ENCODE peak calls at places on chromosomes 5 and 9, in four cellular contexts. One of them, this sample, is unnamed.
A peak's percentile ranks its signal among the peaks of the same experiment; 100 is the strongest.

GRCh38 chr5:134091626-134092121 is 22.8 kb upstream of the TCF7 start:
- DNase-seq in A549: no peak
- DNase-seq in tibial nerve: no peak
- DNase-seq in lung: no peak
- DNase-seq in this sample: no peak

GRCh38 chr5:178551059-178551458 is 39.1 kb downstream of the COL23A1 start:
- DNase-seq in lung: no peak
- DNase-seq in tibial nerve: no peak
- DNase-seq in A549: peak; percentile 16
- DNase-seq in this sample: no peak

GRCh38 chr9:720239-720881 is 121.1 kb upstream of the DMRT1 start:
- DNase-seq in lung: no peak
- DNase-seq in A549: no peak
- DNase-seq in tibial nerve: no peak
- DNase-seq in this sample: no peak

GRCh38 chr5:674630-675011 is 18.5 kb downstream of the TPPP start:
- DNase-seq in tibial nerve: no peak
- DNase-seq in lung: no peak
- DNase-seq in A549: no peak
- DNase-seq in this sample: no peak

GRCh38 chr9:6549106-6549505 is 96.4 kb downstream of the GLDC start:
- DNase-seq in A549: no peak
- DNase-seq in tibial nerve: no peak
- DNase-seq in lung: no peak
- DNase-seq in this sample: no peak

GRCh38 chr9:98231770-98232478 is 23.5 kb downstream of the TBC1D2 start:
- DNase-seq in lung: no peak
- DNase-seq in tibial nerve: no peak
- DNase-seq in A549: peak; percentile 33
- DNase-seq in this sample: no peak

GRCh38 chr5:159310492-159310891 is 19.8 kb downstream of the IL12B start:
- DNase-seq in tibial nerve: no peak
- DNase-seq in A549: no peak
- DNase-seq in lung: peak; percentile 59
- DNase-seq in this sample: no peak

GRCh38 chr9:132637351-132637750 is 32.4 kb downstream of the DDX31 start:
- DNase-seq in lung: no peak
- DNase-seq in A549: no peak
- DNase-seq in tibial nerve: no peak
- DNase-seq in this sample: no peak

GRCh38 chr5:150206780-150207115 is 16.9 kb downstream of the SLC6A7 start:
- DNase-seq in lung: no peak
- DNase-seq in tibial nerve: no peak
- DNase-seq in A549: no peak
- DNase-seq in this sample: no peak

GRCh38 chr5:34043099-34043876 is at the start of gene C1QTNF3:
- DNase-seq in tibial nerve: no peak
- DNase-seq in lung: no peak
- DNase-seq in A549: no peak
- DNase-seq in this sample: no peak

GRCh38 chr9:16103613-16104012 is 550.8 kb downstream of the CCDC171 start:
- DNase-seq in tibial nerve: peak; percentile 12
- DNase-seq in A549: no peak
- DNase-seq in lung: no peak
- DNase-seq in this sample: no peak

GRCh38 chr9:112074250-112075008 is 100.7 kb downstream of the SUSD1 start:
- DNase-seq in A549: peak; percentile 77
- DNase-seq in lung: peak; percentile 66
- DNase-seq in tibial nerve: peak; percentile 87
- DNase-seq in this sample: peak; percentile 92

GRCh38 chr9:123756484-123757106 is 173.3 kb downstream of the DENND1A start:
- DNase-seq in A549: no peak
- DNase-seq in tibial nerve: no peak
- DNase-seq in lung: no peak
- DNase-seq in this sample: no peak

GRCh38 chr9:581673-582497 is 259.6 kb upstream of the DMRT1 start:
- DNase-seq in A549: peak; percentile 35
- DNase-seq in tibial nerve: no peak
- DNase-seq in lung: no peak
- DNase-seq in this sample: no peak

GRCh38 chr5:105632043-105632442 is 2038.7 kb downstream of the EFNA5 start:
- DNase-seq in A549: no peak
- DNase-seq in tibial nerve: no peak
- DNase-seq in lung: no peak
- DNase-seq in this sample: no peak

GRCh38 chr9:136546697-136547481 is 1.0 kb upstream of the NOTCH1 start:
- DNase-seq in tibial nerve: no peak
- DNase-seq in lung: peak; percentile 73
- DNase-seq in A549: peak; percentile 57
- DNase-seq in this sample: peak; percentile 94

GRCh38 chr9:93218671-93219420 is 34.9 kb downstream of the WNK2 start:
- DNase-seq in A549: no peak
- DNase-seq in tibial nerve: no peak
- DNase-seq in lung: no peak
- DNase-seq in this sample: no peak
- H3K27ac ChIP-seq in A549: no peak overlapping the region
- H3K27ac ChIP-seq in tibial nerve: no peak overlapping the region
- H3K27ac ChIP-seq in lung: no peak overlapping the region
- H3K27ac ChIP-seq in this sample: peak overlapping the region; percentile 50

GRCh38 chr9:92146610-92147009 is 31.4 kb upstream of the SPTLC1 start:
- DNase-seq in tibial nerve: no peak
- DNase-seq in A549: peak; percentile 15
- DNase-seq in lung: no peak
- DNase-seq in this sample: no peak
- H3K27ac ChIP-seq in tibial nerve: peak overlapping the region; percentile 61
- H3K27ac ChIP-seq in A549: peak overlapping the region; percentile 92
- H3K27ac ChIP-seq in lung: no peak overlapping the region
- H3K27ac ChIP-seq in this sample: peak overlapping the region; percentile 75

GRCh38 chr9:110160163-110160562 is 47.8 kb downstream of the C9orf152 start:
- DNase-seq in A549: no peak
- DNase-seq in tibial nerve: no peak
- DNase-seq in lung: no peak
- DNase-seq in this sample: no peak

GRCh38 chr9:110155744-110156143 is 52.2 kb downstream of the C9orf152 start:
- DNase-seq in lung: no peak
- DNase-seq in A549: no peak
- DNase-seq in tibial nerve: no peak
- DNase-seq in this sample: no peak

GRCh38 chr9:110157812-110158629 is 49.9 kb downstream of the C9orf152 start:
- DNase-seq in tibial nerve: no peak
- DNase-seq in A549: no peak
- DNase-seq in lung: peak; percentile 46
- DNase-seq in this sample: no peak

GRCh38 chr9:110156416-110156815 is 51.5 kb downstream of the C9orf152 start:
- DNase-seq in lung: no peak
- DNase-seq in tibial nerve: no peak
- DNase-seq in A549: no peak
- DNase-seq in this sample: no peak

DNA sequence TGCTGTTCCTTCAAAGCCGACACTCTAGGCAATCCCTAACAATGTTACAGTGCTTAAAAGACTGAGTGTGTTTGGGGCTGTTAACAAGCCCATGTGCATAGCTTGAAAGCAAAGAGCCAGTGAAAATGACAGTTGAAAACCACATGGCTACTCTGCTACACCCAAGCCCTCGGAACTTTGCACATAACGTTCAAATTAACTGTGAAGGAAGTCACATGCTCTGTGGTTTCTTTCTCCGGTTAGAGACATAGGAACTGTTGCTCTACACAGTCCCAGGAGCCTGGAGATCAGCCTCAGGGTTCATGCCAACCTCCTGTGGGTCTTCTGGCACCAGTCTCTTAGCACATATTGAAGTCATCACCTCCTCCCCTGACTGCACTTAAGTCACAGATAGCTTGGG is 51.1 kb downstream of the C9orf152 start:
- DNase-seq in tibial nerve: peak; percentile 25
- DNase-seq in A549: no peak
- DNase-seq in lung: no peak
- DNase-seq in this sample: no peak
- H3K27ac ChIP-seq in tibial nerve: no peak overlapping the region
- H3K27ac ChIP-seq in A549: no peak overlapping the region
- H3K27ac ChIP-seq in lung: no peak overlapping the region
- H3K27ac ChIP-seq in this sample: no peak overlapping the region

DNA sequence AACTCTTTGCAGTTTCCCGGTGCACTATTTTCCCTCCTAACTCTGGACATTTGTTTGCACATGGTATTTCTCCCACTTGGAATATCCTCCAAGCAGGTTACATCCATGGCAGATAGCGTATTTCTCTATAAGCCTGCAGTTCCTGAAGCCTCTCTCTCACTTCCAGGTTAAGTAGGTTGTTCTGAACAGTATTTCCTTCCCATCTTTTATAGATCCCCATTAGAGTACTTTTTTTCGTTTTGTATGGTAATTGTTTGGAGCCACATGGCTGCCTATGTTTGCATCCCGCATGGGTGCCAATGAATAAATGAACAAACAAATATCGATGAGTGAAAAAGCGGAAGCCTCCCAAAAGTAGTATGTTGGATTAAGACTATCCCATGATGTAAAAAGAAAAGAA is 113.4 kb upstream of the IQGAP2 start:
- DNase-seq in A549: no peak
- DNase-seq in lung: no peak
- DNase-seq in tibial nerve: no peak
- DNase-seq in this sample: no peak
- H3K27ac ChIP-seq in A549: no peak overlapping the region
- H3K27ac ChIP-seq in lung: no peak overlapping the region
- H3K27ac ChIP-seq in tibial nerve: no peak overlapping the region
- H3K27ac ChIP-seq in this sample: no peak overlapping the region

GRCh38 chr5:136012041-136012804 is 16.6 kb upstream of the TGFBI start:
- DNase-seq in A549: peak; percentile 79
- DNase-seq in tibial nerve: no peak
- DNase-seq in lung: no peak
- DNase-seq in this sample: no peak
- H3K27ac ChIP-seq in A549: peak overlapping the region; percentile 97
- H3K27ac ChIP-seq in tibial nerve: peak overlapping the region; percentile 30
- H3K27ac ChIP-seq in lung: no peak overlapping the region
- H3K27ac ChIP-seq in this sample: peak overlapping the region; percentile 15

GRCh38 chr9:88995205-88995604 is 3.9 kb downstream of the S1PR3 start:
- DNase-seq in lung: no peak
- DNase-seq in A549: no peak
- DNase-seq in tibial nerve: no peak
- DNase-seq in this sample: no peak

GRCh38 chr9:88993871-88994819 is 2.9 kb downstream of the S1PR3 start:
- DNase-seq in A549: no peak
- DNase-seq in tibial nerve: no peak
- DNase-seq in lung: no peak
- DNase-seq in this sample: no peak

GRCh38 chr9:88992556-88992955 is 1.3 kb downstream of the S1PR3 start:
- DNase-seq in tibial nerve: no peak
- DNase-seq in lung: no peak
- DNase-seq in A549: no peak
- DNase-seq in this sample: no peak

GRCh38 chr9:88994820-88995180 is 3.5 kb downstream of the S1PR3 start:
- DNase-seq in A549: no peak
- DNase-seq in lung: no peak
- DNase-seq in tibial nerve: no peak
- DNase-seq in this sample: no peak

DNA sequence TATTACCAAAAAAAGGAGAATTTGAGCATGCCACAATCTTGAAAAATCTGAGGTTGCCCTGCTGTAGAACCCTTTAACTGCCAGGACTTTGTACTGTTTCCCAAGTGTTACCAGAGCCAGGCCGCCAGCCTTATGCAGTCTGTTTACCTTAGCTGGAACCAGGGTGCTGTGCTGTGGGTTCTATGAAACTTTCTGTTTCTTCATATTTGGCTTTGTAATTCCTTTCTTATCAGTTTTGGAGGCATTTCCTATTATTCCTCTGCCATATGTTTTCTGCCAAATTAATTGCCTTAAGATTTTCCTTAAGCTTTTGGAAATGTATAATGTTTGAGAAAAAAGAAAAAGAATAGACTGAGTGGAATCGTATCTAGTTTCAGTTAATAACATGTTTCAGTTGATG is 2.1 kb downstream of the S1PR3 start:
- DNase-seq in lung: no peak
- DNase-seq in A549: no peak
- DNase-seq in tibial nerve: no peak
- DNase-seq in this sample: no peak
- H3K27ac ChIP-seq in lung: no peak overlapping the region
- H3K27ac ChIP-seq in A549: no peak overlapping the region
- H3K27ac ChIP-seq in tibial nerve: no peak overlapping the region
- H3K27ac ChIP-seq in this sample: peak overlapping the region; percentile 99

DNA sequence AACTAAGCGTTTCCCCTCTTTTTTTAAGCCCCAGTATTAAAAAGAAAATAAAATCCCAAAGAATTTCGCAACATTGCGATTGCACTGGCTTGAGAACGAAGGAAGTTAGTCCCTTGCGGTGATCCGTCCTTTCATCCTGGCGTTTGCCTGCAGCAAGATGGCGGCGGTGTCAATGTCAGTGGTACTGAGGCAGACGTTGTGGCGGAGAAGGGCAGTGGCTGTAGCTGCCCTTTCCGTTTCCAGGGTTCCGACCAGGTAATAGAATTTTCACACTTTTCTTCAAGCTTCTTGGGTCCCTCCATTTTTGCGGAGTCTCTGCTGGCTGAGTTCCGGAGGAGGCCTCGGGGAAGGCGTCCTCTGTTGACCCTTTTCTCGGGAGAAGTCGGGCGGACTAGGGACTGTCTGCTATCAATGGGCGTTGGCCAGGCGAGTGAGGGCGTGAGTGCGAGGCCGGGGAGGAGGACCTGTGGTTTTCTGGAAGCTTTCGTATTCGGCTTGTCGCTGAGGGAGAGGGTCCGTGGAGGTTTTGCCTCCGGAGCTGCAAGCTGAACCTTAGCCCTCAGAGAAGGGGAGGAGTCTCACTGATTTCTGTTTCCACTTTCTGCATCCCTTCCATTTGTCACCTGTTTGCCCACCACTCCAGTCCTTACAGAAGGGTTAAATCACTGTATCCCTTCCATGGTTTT is at the start of gene NDUFS4:
- DNase-seq in A549: peak; percentile 92
- DNase-seq in tibial nerve: peak; percentile 93
- DNase-seq in lung: peak; percentile 85
- DNase-seq in this sample: peak; percentile 94
- H3K27ac ChIP-seq in A549: peak within 1 kb of the TSS; percentile 80
- H3K27ac ChIP-seq in tibial nerve: peak within 1 kb of the TSS; percentile 93
- H3K27ac ChIP-seq in lung: peak within 1 kb of the TSS; percentile 96
- H3K27ac ChIP-seq in this sample: peak within 1 kb of the TSS; percentile 87